ENCODE peak calls at places on chromosomes 3 and 15, in eight cellular contexts. A is H1, J is GM23248, Y is fibroblast of lung, K is keratinocyte, E is OCI-LY7, S is HCT116, Q is PC-9. M is an unnamed sample. For H4K20me1, the result is how much of the 10 kb centered on the place peaks cover.

GRCh38 chr15:76983588-76984379 is 11.1 kb upstream of the PSTPIP1 start:
- DNase-seq in A (no peak), J (peak), Y (no peak), K (no peak), E (no peak), S (no peak), Q (no peak), M (no peak)

GRCh38 chr3:190506271-190506670 is 7.6 kb upstream of the IL1RAP start:
- DNase-seq in A (no peak), J (no peak), Y (no peak), K (no peak), E (no peak), S (no peak), Q (no peak), M (no peak)

GRCh38 chr15:63109498-63110290 is 12.0 kb upstream of the LACTB start:
- DNase-seq in A (peak), J (no peak), Y (peak), K (no peak), E (no peak), S (no peak), Q (no peak), M (no peak)

GRCh38 chr3:43244694-43245093 is 41.6 kb upstream of the SNRK start:
- DNase-seq in A (no peak), J (no peak), Y (no peak), K (no peak), E (no peak), S (no peak), Q (no peak), M (no peak)

GRCh38 chr3:124297062-124297980 is 305.4 kb upstream of the ROPN1 start:
- DNase-seq in A (no peak), J (no peak), Y (no peak), K (no peak), E (no peak), S (no peak), Q (no peak), M (no peak)

GRCh38 chr3:50321146-50321843 is 1.2 kb downstream of the HYAL2 start:
- DNase-seq in A (peak), J (peak), Y (peak), K (no peak), E (peak), S (peak), Q (peak), M (peak)

GRCh38 chr3:54578417-54578816 is 349.4 kb downstream of the LRTM1 start:
- DNase-seq in A (no peak), J (peak), Y (peak), K (no peak), E (no peak), S (no peak), Q (no peak), M (no peak)

GRCh38 chr3:36905545-36905944 is 39.3 kb downstream of the TRANK1 start:
- DNase-seq in A (peak), J (no peak), Y (no peak), K (no peak), E (no peak), S (no peak), Q (no peak), M (no peak)

GRCh38 chr3:177576754-177577153 is 379.5 kb upstream of the TBL1XR1 start:
- DNase-seq in A (no peak), J (no peak), Y (no peak), K (no peak), E (no peak), S (no peak), Q (no peak), M (no peak)

GRCh38 chr3:69425249-69425648 is 39.4 kb upstream of the FRMD4B start:
- DNase-seq in A (no peak), J (peak), Y (peak), K (no peak), E (peak), S (peak), Q (peak), M (peak)

GRCh38 chr3:136042608-136043221 is 77.2 kb downstream of the PPP2R3A start:
- DNase-seq in A (no peak), J (peak), Y (peak), K (no peak), E (peak), S (peak), Q (no peak), M (no peak)

GRCh38 chr3:34731879-34732278 is 907.4 kb upstream of the ARPP21 start:
- DNase-seq in A (no peak), J (no peak), Y (no peak), K (no peak), E (no peak), S (no peak), Q (no peak), M (no peak)

GRCh38 chr3:11721114-11721440 is 77.4 kb upstream of the VGLL4 start:
- DNase-seq in A (no peak), J (no peak), Y (no peak), K (no peak), E (peak), S (no peak), Q (no peak), M (no peak)

GRCh38 chr3:11718582-11719405 is 75.1 kb upstream of the VGLL4 start:
- DNase-seq in A (peak), J (peak), Y (peak), K (no peak), E (peak), S (peak), Q (peak), M (peak)

GRCh38 chr3:11719406-11720219 is 75.9 kb upstream of the VGLL4 start:
- DNase-seq in A (peak), J (peak), Y (peak), K (no peak), E (peak), S (peak), Q (peak), M (peak)

GRCh38 chr3:11717768-11718581 is 74.3 kb upstream of the VGLL4 start:
- DNase-seq in A (no peak), J (peak), Y (peak), K (no peak), E (peak), S (no peak), Q (peak), M (no peak)

GRCh38 chr3:11720220-11721113 is 76.8 kb upstream of the VGLL4 start:
- DNase-seq in A (peak), J (peak), Y (peak), K (no peak), E (peak), S (peak), Q (peak), M (peak)
- H3K27ac ChIP-seq in A (no peak), J (peak), Y (no peak), K (peak), E (peak), S (peak), Q (peak), M (no peak)

GRCh38 chr3:188396900-188397299 is 242.9 kb downstream of the LPP start:
- DNase-seq in A (no peak), J (no peak), Y (no peak), K (no peak), E (no peak), S (no peak), Q (no peak), M (no peak)

GRCh38 chr3:188397766-188398705 is 244.1 kb downstream of the LPP start:
- DNase-seq in A (no peak), J (no peak), Y (no peak), K (no peak), E (no peak), S (no peak), Q (no peak), M (no peak)

GRCh38 chr3:188391597-188391996 is 237.6 kb downstream of the LPP start:
- DNase-seq in A (no peak), J (no peak), Y (no peak), K (no peak), E (no peak), S (no peak), Q (no peak), M (no peak)

GRCh38 chr3:188396251-188396650 is 242.3 kb downstream of the LPP start:
- DNase-seq in A (no peak), J (no peak), Y (no peak), K (no peak), E (no peak), S (no peak), Q (no peak), M (no peak)

DNA sequence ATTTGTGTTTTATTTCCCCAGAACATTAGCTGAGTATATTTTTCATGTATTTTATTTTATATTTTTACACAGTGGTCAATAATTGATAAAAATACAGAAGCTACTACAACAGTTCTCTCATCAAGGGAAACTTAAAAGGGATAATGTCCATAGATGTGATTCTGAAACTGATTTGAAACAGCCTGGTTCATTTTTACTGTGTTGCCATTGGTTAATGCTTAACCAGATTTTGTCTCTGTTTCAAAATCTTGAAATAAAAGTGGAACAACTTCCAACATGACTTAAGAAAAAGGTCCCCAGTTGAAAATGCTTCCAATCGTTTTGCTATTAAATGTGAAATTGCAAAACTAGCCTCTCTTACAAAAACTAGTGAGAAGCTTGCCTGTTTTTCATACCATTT is 240.6 kb downstream of the LPP start:
- DNase-seq in A (no peak), J (no peak), Y (no peak), K (no peak), E (no peak), S (no peak), Q (no peak), M (no peak)
- H4K20me1 ChIP-seq in A (under half), J (under half), Y (under half), K (under half), E (under half), S (under half), Q (under half), M (under half)

DNA sequence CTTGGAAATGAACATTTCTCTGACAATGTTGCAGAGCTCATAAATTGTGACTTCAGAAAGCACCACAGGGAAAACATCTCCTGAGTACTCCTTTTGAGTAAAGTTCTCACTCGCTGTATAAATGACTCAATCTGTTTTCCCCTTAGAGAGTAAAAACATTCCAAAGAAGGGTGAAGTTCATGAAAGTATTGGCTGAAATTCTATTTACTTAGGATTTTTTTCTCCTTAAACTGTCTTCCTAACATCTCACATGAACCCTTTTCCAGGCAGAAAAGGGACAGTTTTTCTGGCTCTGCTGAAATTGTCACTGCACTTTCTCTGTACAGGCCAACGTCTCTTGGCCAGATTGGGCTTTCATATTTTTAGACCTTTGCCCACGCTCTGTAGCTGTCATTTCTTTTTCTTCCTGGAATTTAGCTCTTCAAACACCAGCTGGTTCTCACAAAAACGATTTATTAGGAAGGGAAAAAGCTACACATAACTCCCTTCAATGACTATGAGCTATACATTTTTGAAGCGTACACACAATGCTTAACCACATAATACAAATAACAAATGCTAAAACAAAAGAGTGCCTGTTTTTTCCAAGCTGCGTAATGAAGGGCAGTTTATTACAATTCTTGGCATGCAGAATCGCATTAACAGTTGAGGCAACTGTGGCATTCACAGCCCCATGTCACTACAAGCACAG is 216.1 kb downstream of the ATP8B4 start:
- DNase-seq in A (no peak), J (peak), Y (peak), K (no peak), E (no peak), S (no peak), Q (no peak), M (no peak)
- H3K27ac ChIP-seq in A (no peak), J (peak), Y (peak), K (no peak), E (no peak), S (no peak), Q (no peak), M (no peak)

GRCh38 chr15:74866090-74866489 is 7.1 kb downstream of the SCAMP2 start:
- DNase-seq in A (no peak), J (peak), Y (peak), K (no peak), E (no peak), S (no peak), Q (peak), M (no peak)

GRCh38 chr15:74858366-74858735 is 14.8 kb downstream of the SCAMP2 start:
- DNase-seq in A (no peak), J (no peak), Y (no peak), K (no peak), E (no peak), S (no peak), Q (no peak), M (no peak)

GRCh38 chr15:74867562-74868458 is 5.4 kb downstream of the SCAMP2 start:
- DNase-seq in A (no peak), J (no peak), Y (no peak), K (no peak), E (no peak), S (no peak), Q (no peak), M (no peak)

GRCh38 chr15:74865316-74865715 is 7.8 kb downstream of the SCAMP2 start:
- DNase-seq in A (no peak), J (no peak), Y (no peak), K (no peak), E (no peak), S (no peak), Q (no peak), M (no peak)

DNA sequence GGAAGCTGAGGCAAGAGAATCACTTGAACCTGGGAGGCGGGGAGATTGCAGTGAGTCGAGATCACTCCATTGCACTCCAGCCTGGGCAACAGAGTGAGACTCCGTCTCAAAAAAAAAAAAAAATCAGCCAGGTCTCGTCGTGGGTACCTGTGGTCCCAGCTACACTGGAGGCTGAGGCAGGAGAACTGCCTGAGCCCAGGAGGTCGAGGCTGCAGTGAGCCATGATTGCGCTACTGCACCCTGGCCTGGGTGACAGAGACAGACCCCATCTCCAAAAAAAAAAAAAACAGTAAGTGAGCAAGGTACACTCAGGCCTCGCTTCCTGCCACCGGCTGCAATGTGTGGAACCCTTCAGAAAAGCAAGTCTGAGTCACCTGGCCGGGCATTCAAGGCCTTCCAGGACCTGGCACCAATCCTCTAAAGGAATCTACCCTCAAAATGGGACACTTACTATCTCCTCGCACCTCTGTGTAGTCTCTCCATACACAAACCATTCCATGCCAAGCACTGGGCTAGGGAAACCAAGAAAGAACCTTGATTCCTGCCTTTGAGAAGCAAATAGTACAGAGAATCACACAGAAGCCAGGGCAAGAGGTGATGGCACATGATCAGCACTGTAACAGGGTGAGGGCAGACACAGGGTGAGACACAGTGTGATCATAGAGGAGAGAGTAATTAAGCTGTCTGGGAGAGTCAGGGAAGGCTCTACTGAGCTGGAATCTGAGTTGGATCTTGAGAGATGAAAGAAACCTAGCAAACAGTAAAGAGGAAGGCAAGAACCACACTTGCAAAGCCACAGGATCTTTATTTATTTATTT is 9.7 kb downstream of the SCAMP2 start:
- DNase-seq in A (no peak), J (peak), Y (peak), K (no peak), E (no peak), S (no peak), Q (no peak), M (no peak)
- H4K20me1 ChIP-seq in A (under half), J (under half), Y (under half), K (under half), E (under half), S (under half), Q (under half), M (under half)

DNA sequence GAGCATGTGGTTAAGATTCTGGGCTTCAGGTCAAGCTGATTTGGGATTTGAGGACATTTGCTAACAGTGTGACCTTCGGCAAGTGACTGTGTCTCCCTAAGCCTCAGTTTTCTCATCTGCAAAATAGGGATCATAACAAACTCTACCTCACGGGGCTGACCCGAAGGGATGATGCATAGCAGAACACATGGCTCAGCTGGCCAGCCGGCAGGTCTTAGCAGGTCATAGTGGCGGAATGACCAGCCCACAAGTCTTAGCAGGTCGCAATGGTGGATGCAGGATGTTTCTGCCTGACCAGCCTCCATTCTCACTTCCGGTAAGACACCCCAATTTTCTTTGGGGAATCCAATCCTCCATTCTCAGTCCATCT is 63.3 kb downstream of the IQSEC1 start:
- DNase-seq in A (no peak), J (no peak), Y (no peak), K (no peak), E (no peak), S (no peak), Q (no peak), M (no peak)
- H3K27ac ChIP-seq in A (no peak), J (no peak), Y (no peak), K (no peak), E (peak), S (no peak), Q (no peak), M (no peak)

M was measured in DND-41.